ENCODE peak calls at places on chromosomes 16 and 17, in ten cellular contexts. D, M, G, W, B, U, K, F, C and O are unnamed samples.

GRCh38 chr17:37726248-37726647 is 18.6 kb downstream of the HNF1B start:
- DNase-seq in K (no peak), W (no peak), F (no peak), G (no peak), C (no peak), D (no peak), B (no peak), U (no peak), M (no peak), O (no peak)

GRCh38 chr16:3578121-3578520 is 918 bp upstream of the NLRC3 start:
- DNase-seq in K (no peak), C (no peak), B (no peak), W (no peak), F (no peak), M (no peak), G (no peak), U (no peak), D (no peak), O (no peak)

GRCh38 chr17:30483159-30483558 is 6.0 kb downstream of the GOSR1 start:
- DNase-seq in G (no peak), D (no peak), U (no peak), K (no peak), F (no peak), W (no peak), M (no peak), C (no peak), B (no peak), O (no peak)

GRCh38 chr17:7972131-7972785 is 30.2 kb upstream of the GUCY2D start:
- DNase-seq in D (no peak), B (no peak), G (no peak), K (no peak), M (no peak), F (peak; percentile 22), W (no peak), C (no peak), U (no peak), O (no peak)

GRCh38 chr17:57707892-57708291 is 37.2 kb downstream of the CCDC182 start:
- DNase-seq in G (peak; percentile 40), D (no peak), K (peak; percentile 81), M (peak; percentile 53), B (peak; percentile 25), U (no peak), C (peak; percentile 26), F (peak; percentile 60), W (peak; percentile 35), O (peak; percentile 42)

GRCh38 chr17:58321571-58322525 is 6.7 kb downstream of the TSPOAP1 start:
- DNase-seq in D (no peak), W (no peak), K (no peak), B (no peak), U (no peak), C (no peak), G (no peak), M (no peak), F (no peak), O (no peak)

GRCh38 chr16:82051656-82052055 is 16.6 kb downstream of the HSD17B2 start:
- DNase-seq in W (no peak), M (no peak), U (no peak), B (no peak), G (no peak), F (no peak), D (no peak), C (no peak), K (no peak), O (no peak)

GRCh38 chr17:78735832-78736525 is 46.1 kb downstream of the CYTH1 start:
- DNase-seq in K (no peak), C (no peak), D (no peak), U (no peak), B (no peak), F (peak; percentile 86), G (no peak), M (no peak), W (no peak), O (no peak)

GRCh38 chr16:84826558-84826941 is 6.8 kb downstream of the CRISPLD2 start:
- DNase-seq in M (peak; percentile 80), U (peak; percentile 25), G (no peak), K (no peak), D (no peak), B (no peak), F (no peak), C (no peak), W (no peak), O (no peak)

GRCh38 chr17:63358111-63358839 is 87.8 kb downstream of the CYB561 start:
- DNase-seq in G (no peak), D (no peak), F (no peak), U (peak; percentile 51), B (no peak), K (no peak), W (no peak), C (no peak), M (no peak), O (no peak)

GRCh38 chr16:89598199-89598598 is 15.2 kb upstream of the DPEP1 start:
- DNase-seq in W (no peak), K (no peak), G (no peak), C (no peak), M (peak; percentile 37), U (no peak), D (no peak), F (peak; percentile 75), B (no peak), O (no peak)

GRCh38 chr17:43338886-43339516 is 59.8 kb upstream of the ARL4D start:
- DNase-seq in B (no peak), U (peak; percentile 46), G (no peak), M (peak; percentile 68), K (peak; percentile 73), C (peak; percentile 46), F (peak; percentile 91), W (peak; percentile 56), D (no peak), O (peak; percentile 84)

GRCh38 chr16:65991149-65991701 is 375.3 kb upstream of the CDH5 start:
- DNase-seq in K (no peak), U (no peak), F (no peak), G (no peak), M (peak; percentile 18), C (no peak), D (no peak), W (no peak), B (no peak), O (no peak)

GRCh38 chr17:41917192-41917591 is 1.6 kb downstream of the ACLY start:
- DNase-seq in C (no peak), B (no peak), K (no peak), F (no peak), M (no peak), U (no peak), W (no peak), D (no peak), G (no peak), O (no peak)

GRCh38 chr17:7262192-7263070 is at the start of gene CLDN7:
- DNase-seq in M (no peak), B (peak; percentile 96), K (no peak), U (no peak), W (no peak), D (no peak), G (no peak), F (peak; percentile 99), C (no peak), O (no peak)

GRCh38 chr16:89672177-89672941 is 14.1 kb upstream of the CDK10 start:
- DNase-seq in B (no peak), F (no peak), C (no peak), G (no peak), M (no peak), W (no peak), D (no peak), U (no peak), K (no peak), O (no peak)